ENCODE peak calls at places on chromosome 14, in seven cellular contexts. Q is HepG2, D is K562, A is Panc1, M is HCT116, J is GM12878, O is SK-N-SH. Z is an unnamed sample.
A peak's percentile ranks its signal among the peaks of the same experiment; 100 is the strongest.

GRCh38 chr14:29548948-29549370 is 378.7 kb downstream of the PRKD1 start:
- DNase-seq in Q (peak; percentile 70), D (peak; percentile 59), A (peak; percentile 24), M (peak; percentile 12), J (peak; percentile 5), O (peak; percentile 23), Z (no peak)

GRCh38 chr14:80606347-80606772 is 335.2 kb downstream of the CEP128 start:
- DNase-seq in Q (no peak), D (no peak), A (no peak), M (no peak), J (no peak), O (peak; percentile 25), Z (no peak)

GRCh38 chr14:100634026-100634425 is 46.8 kb upstream of the BEGAIN start:
- DNase-seq in Q (no peak), D (no peak), A (no peak), M (no peak), J (no peak), O (no peak), Z (no peak)

GRCh38 chr14:92384461-92385133 is 61.6 kb downstream of the SLC24A4 start:
- DNase-seq in Q (no peak), D (no peak), A (no peak), M (no peak), J (no peak), O (no peak), Z (no peak)

GRCh38 chr14:37813746-37814145 is 218.3 kb downstream of the TTC6 start:
- DNase-seq in Q (no peak), D (no peak), A (no peak), M (no peak), J (no peak), O (no peak), Z (no peak)

GRCh38 chr14:43898709-43899108 is 608.4 kb downstream of the FSCB start:
- DNase-seq in Q (peak; percentile 16), D (no peak), A (no peak), M (no peak), J (no peak), O (no peak), Z (no peak)

GRCh38 chr14:96987771-96988170 is 190.6 kb downstream of the VRK1 start:
- DNase-seq in Q (no peak), D (no peak), A (no peak), M (no peak), J (no peak), O (no peak), Z (no peak)

GRCh38 chr14:57317248-57317833 is 48.6 kb downstream of the AP5M1 start:
- DNase-seq in Q (peak; percentile 76), D (peak; percentile 80), A (peak; percentile 43), M (peak; percentile 79), J (peak; percentile 16), O (peak; percentile 65), Z (peak; percentile 82)

GRCh38 chr14:38611928-38612327 is 356.0 kb upstream of the CLEC14A start:
- DNase-seq in Q (no peak), D (no peak), A (no peak), M (no peak), J (no peak), O (no peak), Z (no peak)

GRCh38 chr14:59359451-59360124 is 105.6 kb downstream of the GPR135 start:
- DNase-seq in Q (no peak), D (no peak), A (no peak), M (no peak), J (peak; percentile 26), O (no peak), Z (no peak)

GRCh38 chr14:91636604-91637003 is 95.3 kb downstream of the CATSPERB start:
- DNase-seq in Q (no peak), D (no peak), A (no peak), M (no peak), J (no peak), O (no peak), Z (no peak)

GRCh38 chr14:94051115-94051514 is 25.0 kb downstream of the OTUB2 start:
- DNase-seq in Q (no peak), D (peak; percentile 12), A (no peak), M (no peak), J (no peak), O (no peak), Z (no peak)

GRCh38 chr14:94570002-94570400 is 8.8 kb downstream of the SERPINA4 start:
- DNase-seq in Q (no peak), D (no peak), A (no peak), M (no peak), J (no peak), O (no peak), Z (no peak)

GRCh38 chr14:73258076-73258475 is 20.8 kb downstream of the PAPLN start:
- DNase-seq in Q (no peak), D (no peak), A (no peak), M (no peak), J (no peak), O (no peak), Z (no peak)
- TF ChIP-seq SIN3A in Q (no peak), D (no peak), A (no peak), M (no peak), J (no peak), O (no peak), Z (no peak)

GRCh38 chr14:102770910-102771543 is 6.2 kb upstream of the TRAF3 start:
- DNase-seq in Q (no peak), D (no peak), A (no peak), M (no peak), J (no peak), O (no peak), Z (no peak)

GRCh38 chr14:102769049-102769327 is 8.3 kb upstream of the TRAF3 start:
- DNase-seq in Q (no peak), D (no peak), A (no peak), M (no peak), J (no peak), O (no peak), Z (no peak)

GRCh38 chr14:102770147-102770909 is 6.9 kb upstream of the TRAF3 start:
- DNase-seq in Q (no peak), D (peak; percentile 57), A (no peak), M (no peak), J (no peak), O (no peak), Z (no peak)

GRCh38 chr14:102764220-102764671 is 13.0 kb upstream of the TRAF3 start:
- DNase-seq in Q (no peak), D (no peak), A (no peak), M (no peak), J (peak; percentile 97), O (no peak), Z (no peak)

DNA sequence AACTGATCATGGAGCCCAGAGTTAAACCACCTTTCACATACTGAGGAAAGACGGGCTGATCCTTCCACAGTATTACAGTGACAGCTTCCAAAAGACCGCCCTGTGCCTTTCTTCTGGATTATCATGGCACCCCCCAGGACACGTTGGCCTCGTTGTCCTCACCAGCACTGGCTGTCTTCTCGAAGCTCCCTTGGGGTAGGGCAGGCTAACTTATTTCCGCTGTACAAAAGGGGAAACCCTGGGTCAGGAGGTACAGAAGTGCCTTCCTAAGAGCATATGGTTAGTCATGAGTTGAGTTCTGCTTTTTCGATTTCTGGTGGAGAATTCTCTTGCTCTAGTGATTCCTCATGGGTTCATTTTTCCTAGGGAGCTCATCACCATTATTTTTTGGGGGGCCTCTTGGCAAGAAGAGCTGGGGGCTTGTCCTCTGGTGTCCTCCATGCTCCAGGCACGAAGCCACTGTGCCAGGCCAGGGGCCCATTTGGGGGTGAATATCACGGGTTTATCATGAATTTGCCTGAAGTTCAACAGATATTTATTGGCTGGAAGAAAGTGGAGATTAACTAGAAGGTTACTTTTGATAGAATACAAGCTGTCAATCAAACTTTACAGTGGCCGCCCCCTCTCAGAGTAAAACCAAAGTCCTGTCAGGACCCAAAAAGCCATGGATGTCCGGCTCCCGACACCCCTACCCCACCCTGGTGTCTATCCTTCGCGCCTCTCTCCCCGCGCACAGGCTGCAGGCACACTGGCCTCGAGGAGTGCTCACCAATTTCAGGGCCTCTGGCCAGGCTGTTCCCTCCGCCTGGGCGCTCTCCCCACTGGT is 8.8 kb upstream of the TRAF3 start:
- DNase-seq in Q (no peak), D (no peak), A (no peak), M (no peak), J (peak; percentile 86), O (no peak), Z (no peak)
- TF ChIP-seq SIN3A in Q (no peak), D (no peak), A (no peak), M (no peak), J (no peak), O (no peak), Z (no peak)

DNA sequence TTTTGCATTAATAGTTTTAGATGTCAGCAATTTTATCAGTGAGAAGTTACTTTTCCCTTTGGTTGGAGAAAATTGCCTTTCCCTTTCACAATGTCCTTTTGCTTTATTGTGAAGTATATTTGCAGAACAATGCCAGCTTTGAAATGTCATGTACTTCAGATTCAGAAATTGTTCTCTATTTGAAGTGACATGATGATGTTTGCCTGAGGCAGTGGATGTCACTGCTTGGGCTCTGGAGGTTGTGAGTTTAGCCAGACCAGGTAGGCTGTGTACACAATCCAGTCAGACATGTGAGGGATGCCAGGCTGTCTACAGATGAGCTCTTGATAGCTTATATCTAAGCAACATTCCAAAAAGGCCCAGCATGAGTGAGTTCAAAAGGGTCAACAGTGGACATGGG is 451.9 kb upstream of the FBXO33 start:
- DNase-seq in Q (no peak), D (no peak), A (no peak), M (no peak), J (no peak), O (no peak), Z (no peak)
- TF ChIP-seq SIN3A in Q (no peak), D (no peak), A (no peak), M (no peak), J (no peak), O (no peak), Z (no peak)

GRCh38 chr14:104049576-104050240 is 35.8 kb upstream of the ASPG start:
- DNase-seq in Q (no peak), D (no peak), A (no peak), M (no peak), J (no peak), O (peak; percentile 71), Z (no peak)
- TF ChIP-seq SIN3A in Q (no peak), D (no peak), A (no peak), M (no peak), J (no peak), O (no peak), Z (no peak)

DNA sequence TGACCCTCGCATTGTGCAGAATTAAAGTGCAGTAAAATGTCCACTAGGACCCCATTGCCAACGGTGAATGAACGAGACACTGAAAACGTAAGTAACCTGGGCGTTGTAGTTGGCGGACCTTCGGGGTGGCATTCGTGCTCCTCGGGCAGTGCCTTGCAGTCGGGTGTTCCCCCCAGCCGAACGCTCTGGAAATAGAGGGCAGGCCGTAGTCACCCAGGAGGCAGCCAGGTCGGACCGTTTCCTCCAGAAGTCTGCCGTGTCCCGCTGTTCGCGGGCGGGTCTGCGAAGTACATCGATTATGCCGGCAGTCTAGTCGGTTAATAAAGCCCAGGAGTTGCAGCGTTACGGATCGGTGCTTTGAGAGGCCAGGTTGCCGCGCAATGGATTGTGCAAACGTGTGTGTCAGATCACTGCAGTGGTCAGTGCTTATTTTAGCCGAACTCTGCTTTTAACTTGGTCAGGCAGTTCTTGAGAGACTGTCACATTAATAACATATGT is 828 bp downstream of the MARK3 start:
- DNase-seq in Q (no peak), D (peak; percentile 30), A (no peak), M (no peak), J (no peak), O (peak; percentile 36), Z (no peak)
- TF ChIP-seq SIN3A in Q (no peak), D (no peak), A (no peak), M (no peak), J (no peak), O (no peak), Z (no peak)

GRCh38 chr14:104423715-104424405 is 155.7 kb upstream of the C14orf180 start:
- DNase-seq in Q (no peak), D (no peak), A (no peak), M (no peak), J (no peak), O (peak; percentile 34), Z (peak; percentile 41)
- TF ChIP-seq SIN3A in Q (no peak), D (no peak), A (no peak), M (no peak), J (no peak), O (no peak), Z (no peak)